ENCODE peak calls at places on chromosomes 12 and 14, in ten cellular contexts. U, T, F, N, Z, S, E, W, D and H are unnamed samples.

GRCh38 chr12:2284321-2284813 is 231.6 kb downstream of the CACNA1C start:
- DNase-seq in Z (no peak), S (no peak), E (no peak), U (no peak), W (no peak), N (no peak), T (peak; percentile 89), F (no peak), D (peak; percentile 37), H (peak; percentile 66)

GRCh38 chr12:99767809-99768208 is 120.3 kb downstream of the GARIN6 start:
- DNase-seq in U (peak; percentile 37), F (peak; percentile 35), W (no peak), N (no peak), E (no peak), Z (no peak), S (no peak), T (peak; percentile 36), D (no peak), H (no peak)

GRCh38 chr12:70449074-70449757 is 83.1 kb downstream of the KCNMB4 start:
- DNase-seq in F (peak; percentile 96), T (no peak), E (no peak), S (no peak), N (no peak), U (peak; percentile 93), W (no peak), Z (no peak), D (no peak), H (peak; percentile 60)

GRCh38 chr12:96196781-96197180 is 2.6 kb downstream of the ELK3 start:
- DNase-seq in F (peak; percentile 70), D (no peak), E (no peak), Z (no peak), W (no peak), U (peak; percentile 73), N (no peak), T (peak; percentile 56), S (no peak), H (peak; percentile 78)

GRCh38 chr14:36035675-36036074 is 140.8 kb downstream of the PTCSC3 start:
- DNase-seq in T (no peak), F (no peak), U (no peak), Z (no peak), D (no peak), W (no peak), S (no peak), N (no peak), E (no peak), H (no peak)

GRCh38 chr14:34113051-34113511 is 162.2 kb upstream of the EGLN3 start:
- DNase-seq in U (peak; percentile 87), E (no peak), F (peak; percentile 65), Z (no peak), N (no peak), T (peak; percentile 3), S (no peak), W (no peak), D (peak; percentile 9), H (no peak)

GRCh38 chr12:47846294-47846996 is 26.7 kb upstream of the HDAC7 start:
- DNase-seq in F (no peak), Z (peak; percentile 36), U (no peak), W (no peak), D (no peak), E (no peak), S (no peak), N (no peak), T (no peak), H (no peak)

GRCh38 chr12:89891933-89892332 is 183.3 kb upstream of the ATP2B1 start:
- DNase-seq in T (no peak), D (no peak), F (no peak), U (no peak), W (no peak), N (no peak), E (no peak), S (no peak), Z (no peak), H (no peak)

GRCh38 chr14:68637106-68638021 is 155.5 kb downstream of the ZFP36L1 start:
- DNase-seq in F (no peak), E (peak; percentile 36), D (peak; percentile 45), S (no peak), T (peak; percentile 33), U (no peak), W (peak; percentile 54), N (no peak), Z (no peak), H (peak; percentile 78)

GRCh38 chr12:107320929-107321618 is 227.7 kb upstream of the CRY1 start:
- DNase-seq in U (peak; percentile 71), S (no peak), N (peak; percentile 49), Z (peak; percentile 70), T (peak; percentile 74), E (peak; percentile 86), W (no peak), F (peak; percentile 46), D (peak; percentile 29), H (peak; percentile 48)

GRCh38 chr12:132061641-132062430 is 82.3 kb downstream of the DDX51 start:
- DNase-seq in E (no peak), S (no peak), T (no peak), N (no peak), D (no peak), W (no peak), Z (no peak), U (no peak), F (no peak), H (no peak)

GRCh38 chr12:111149299-111149698 is 219.6 kb downstream of the PHETA1 start:
- DNase-seq in F (no peak), N (no peak), D (no peak), W (no peak), T (no peak), U (no peak), Z (no peak), S (no peak), E (no peak), H (no peak)
- TF ChIP-seq CTCF in F (no peak), N (no peak), D (no peak), W (no peak), T (no peak), U (peak; percentile 3), Z (no peak), S (no peak), E (no peak), H (no peak)

DNA sequence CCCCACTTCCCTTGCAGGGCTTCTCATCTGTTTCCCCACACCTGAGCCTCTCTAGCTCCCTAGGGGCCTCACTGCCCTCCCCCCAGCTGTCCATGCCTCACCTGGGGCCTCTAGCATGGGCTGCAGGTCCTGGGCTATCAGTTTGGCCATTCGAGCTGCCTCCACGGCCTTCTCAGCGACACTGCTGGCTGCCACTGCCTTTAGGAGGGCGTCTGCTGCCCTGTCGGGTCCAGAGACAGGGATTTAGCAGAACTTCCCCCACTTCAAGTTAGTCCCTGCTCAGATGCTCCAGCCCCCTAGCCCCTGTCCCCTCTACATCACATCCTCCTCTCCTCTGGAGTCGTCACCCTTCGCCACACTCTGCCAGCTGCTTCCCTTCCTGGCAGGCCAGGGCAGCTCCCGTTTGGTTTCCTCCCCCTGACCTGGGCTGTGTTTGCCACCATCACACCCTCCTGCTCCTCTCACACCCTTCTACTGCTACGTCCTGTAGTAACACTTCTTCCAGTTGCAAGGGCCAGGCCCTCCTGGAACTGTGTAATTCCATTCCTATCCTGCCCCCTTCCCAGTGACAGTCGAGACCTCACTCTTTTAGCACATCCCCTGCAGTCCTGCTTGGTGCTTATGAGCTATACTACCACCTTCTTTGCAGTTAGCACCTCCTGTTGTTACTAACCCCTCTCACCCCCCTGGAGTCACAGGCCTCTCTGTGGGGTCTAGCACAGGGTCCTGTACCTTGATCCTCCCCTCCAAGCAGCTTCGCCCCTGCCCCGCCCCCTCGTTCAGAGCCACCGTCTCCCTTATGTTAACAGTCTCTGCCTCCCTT is 4.3 kb upstream of the AP1G2 start:
- DNase-seq in N (no peak), D (no peak), U (peak; percentile 24), F (no peak), E (peak; percentile 46), S (no peak), T (no peak), W (no peak), Z (no peak), H (no peak)
- TF ChIP-seq CTCF in N (no peak), D (no peak), U (no peak), F (no peak), E (no peak), S (no peak), T (no peak), W (no peak), Z (no peak), H (no peak)

GRCh38 chr12:124569375-124570148 is 2.1 kb upstream of the NCOR2 start:
- DNase-seq in N (no peak), D (no peak), T (peak; percentile 29), S (no peak), U (no peak), Z (no peak), W (no peak), F (no peak), E (peak; percentile 66), H (no peak)

GRCh38 chr12:124570810-124571209 is 3.4 kb upstream of the NCOR2 start:
- DNase-seq in D (no peak), F (no peak), S (no peak), N (no peak), U (no peak), W (no peak), Z (no peak), E (no peak), T (no peak), H (no peak)

GRCh38 chr12:124567035-124567672 is at the start of gene NCOR2:
- DNase-seq in F (peak; percentile 12), T (no peak), S (no peak), N (peak; percentile 15), Z (no peak), D (no peak), E (peak; percentile 83), U (no peak), W (no peak), H (no peak)

GRCh38 chr12:124567673-124568373 is 411 bp upstream of the NCOR2 start:
- DNase-seq in E (peak; percentile 92), D (peak; percentile 74), W (peak; percentile 97), Z (peak; percentile 75), U (peak; percentile 22), F (peak; percentile 79), N (peak; percentile 59), S (peak; percentile 94), T (peak; percentile 98), H (peak; percentile 98)

GRCh38 chr12:124568431-124569374 is 1.3 kb upstream of the NCOR2 start:
- DNase-seq in T (peak; percentile 98), Z (peak; percentile 71), N (no peak), W (peak; percentile 81), U (peak; percentile 44), F (peak; percentile 41), S (peak; percentile 84), E (peak; percentile 92), D (peak; percentile 84), H (peak; percentile 91)
- TF ChIP-seq CTCF in T (peak; percentile 68), Z (peak; percentile 46), N (no peak), W (peak; percentile 45), U (peak; percentile 42), F (peak; percentile 43), S (peak; percentile 20), E (peak; percentile 63), D (peak; percentile 76), H (peak; percentile 31)

DNA sequence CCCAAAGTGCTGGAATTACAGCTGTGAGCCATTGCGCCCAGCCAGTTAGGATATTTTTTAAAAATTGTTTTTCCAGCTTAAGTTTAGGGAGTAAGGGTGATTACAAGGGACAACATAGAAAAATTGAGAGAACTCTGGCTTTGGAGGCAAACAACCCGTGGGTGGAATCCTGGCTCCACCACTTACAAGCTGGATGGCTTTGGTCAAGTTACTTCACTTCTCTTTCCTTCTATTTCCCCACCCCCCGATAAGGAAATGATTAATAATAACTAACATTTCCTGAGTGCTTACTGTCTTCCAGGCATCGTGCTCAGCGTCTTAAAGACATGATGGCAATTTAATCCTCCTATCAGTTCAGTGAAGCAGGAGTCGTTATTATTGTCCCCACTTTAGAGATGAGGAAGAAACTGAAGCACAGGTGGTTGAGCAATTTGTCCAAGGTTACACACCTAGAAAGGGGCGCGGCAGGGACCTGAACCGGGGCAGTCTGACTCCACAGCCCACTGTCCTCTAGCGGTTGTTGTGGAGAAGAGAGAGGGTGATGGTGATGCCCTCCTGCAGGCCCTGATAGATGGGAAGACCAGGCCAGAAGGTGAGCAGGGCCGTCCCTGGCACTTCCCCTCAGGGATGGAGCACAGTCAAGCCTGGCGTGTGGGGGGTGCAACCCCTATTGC is 16.7 kb upstream of the FAIM2 start:
- DNase-seq in N (no peak), Z (peak; percentile 28), U (peak; percentile 73), D (peak; percentile 32), F (peak; percentile 52), E (peak; percentile 50), T (no peak), W (no peak), S (no peak), H (peak; percentile 37)
- TF ChIP-seq CTCF in N (no peak), Z (no peak), U (no peak), D (no peak), F (no peak), E (no peak), T (no peak), W (no peak), S (no peak), H (no peak)